ENCODE peak calls at places on chromosomes 13 and 19, in ten cellular contexts. J, C, R, U, E, B, K, Z, N and A are unnamed samples.
A peak's percentile ranks its signal among the peaks of the same experiment; 100 is the strongest.

GRCh38 chr13:30340367-30341184 is 33.2 kb upstream of the KATNAL1 start:
- DNase-seq in J (no peak), C (peak; percentile 61), R (no peak), U (peak; percentile 57), E (peak; percentile 82), B (no peak), K (no peak), Z (peak; percentile 24), N (peak; percentile 92), A (peak; percentile 98)

GRCh38 chr13:97515643-97516042 is 81.7 kb downstream of the RAP2A start:
- DNase-seq in J (no peak), C (no peak), R (no peak), U (no peak), E (no peak), B (no peak), K (no peak), Z (no peak), N (no peak), A (no peak)

GRCh38 chr13:50994651-50995050 is 85.1 kb downstream of the RNASEH2B start:
- DNase-seq in J (no peak), C (no peak), R (no peak), U (no peak), E (no peak), B (no peak), K (no peak), Z (no peak), N (no peak), A (no peak)

GRCh38 chr19:2618611-2619010 is 83.9 kb downstream of the GNG7 start:
- DNase-seq in J (peak; percentile 72), C (no peak), R (peak; percentile 53), U (no peak), E (no peak), B (no peak), K (peak; percentile 36), Z (peak; percentile 63), N (peak; percentile 65), A (peak; percentile 60)

GRCh38 chr19:57302020-57302465 is 18.2 kb upstream of the ZNF543 start:
- DNase-seq in J (no peak), C (peak; percentile 61), R (no peak), U (peak; percentile 58), E (peak; percentile 81), B (no peak), K (no peak), Z (peak; percentile 22), N (peak; percentile 96), A (peak; percentile 95)

GRCh38 chr19:47633516-47633915 is 24.6 kb downstream of the BICRA start:
- DNase-seq in J (no peak), C (no peak), R (no peak), U (no peak), E (no peak), B (peak; percentile 76), K (no peak), Z (peak; percentile 75), N (no peak), A (no peak)

GRCh38 chr13:100100115-100100879 is 11.4 kb downstream of the PCCA start:
- DNase-seq in J (no peak), C (no peak), R (no peak), U (no peak), E (peak; percentile 24), B (no peak), K (no peak), Z (peak; percentile 77), N (peak; percentile 64), A (peak; percentile 84)

GRCh38 chr13:110559986-110560385 is 1.5 kb downstream of the RAB20 start:
- DNase-seq in J (no peak), C (no peak), R (no peak), U (no peak), E (no peak), B (no peak), K (no peak), Z (no peak), N (no peak), A (no peak)

GRCh38 chr19:47587295-47587694 is 14.3 kb upstream of the ZNF541 start:
- DNase-seq in J (no peak), C (no peak), R (no peak), U (peak; percentile 60), E (no peak), B (no peak), K (no peak), Z (no peak), N (peak; percentile 77), A (peak; percentile 53)

GRCh38 chr13:35649162-35649561 is 172.7 kb upstream of the MAB21L1 start:
- DNase-seq in J (no peak), C (no peak), R (no peak), U (no peak), E (no peak), B (no peak), K (no peak), Z (no peak), N (peak; percentile 29), A (peak; percentile 37)

GRCh38 chr13:46553886-46554855 is 1.2 kb downstream of the LRCH1 start:
- DNase-seq in J (peak; percentile 66), C (peak; percentile 80), R (peak; percentile 71), U (peak; percentile 83), E (peak; percentile 84), B (peak; percentile 36), K (peak; percentile 66), Z (peak; percentile 65), N (peak; percentile 95), A (peak; percentile 92)

GRCh38 chr19:42514449-42514848 is 13.8 kb downstream of the CEACAM1 start:
- DNase-seq in J (no peak), C (no peak), R (no peak), U (no peak), E (no peak), B (no peak), K (no peak), Z (no peak), N (no peak), A (no peak)

GRCh38 chr19:17648786-17649185 is 39.4 kb downstream of the UNC13A start:
- DNase-seq in J (no peak), C (no peak), R (no peak), U (no peak), E (no peak), B (no peak), K (no peak), Z (no peak), N (no peak), A (no peak)

GRCh38 chr19:42343344-42344110 is 18.1 kb downstream of the MEGF8 start:
- DNase-seq in J (no peak), C (no peak), R (no peak), U (peak; percentile 28), E (no peak), B (no peak), K (no peak), Z (no peak), N (no peak), A (no peak)

GRCh38 chr13:53144826-53145225 is 116.2 kb downstream of the OLFM4 start:
- DNase-seq in J (no peak), C (no peak), R (no peak), U (no peak), E (no peak), B (no peak), K (no peak), Z (no peak), N (no peak), A (no peak)

GRCh38 chr13:80630685-80631121 is 289.8 kb upstream of the SPRY2 start:
- DNase-seq in J (no peak), C (no peak), R (no peak), U (no peak), E (no peak), B (no peak), K (no peak), Z (no peak), N (no peak), A (no peak)

GRCh38 chr13:110132178-110132975 is 174.6 kb downstream of the COL4A1 start:
- DNase-seq in J (no peak), C (no peak), R (no peak), U (no peak), E (no peak), B (peak; percentile 72), K (no peak), Z (no peak), N (no peak), A (peak; percentile 7)

GRCh38 chr19:12801466-12802266 is at the start of the genes PRDX2 and THSD8:
- DNase-seq in J (peak; percentile 74), C (peak; percentile 86), R (no peak), U (peak; percentile 79), E (peak; percentile 73), B (peak; percentile 95), K (peak; percentile 77), Z (peak; percentile 75), N (peak; percentile 69), A (peak; percentile 66)

GRCh38 chr13:58907347-58907746 is 1256.4 kb downstream of the DIAPH3 start:
- DNase-seq in J (no peak), C (no peak), R (no peak), U (no peak), E (no peak), B (no peak), K (no peak), Z (no peak), N (no peak), A (no peak)

GRCh38 chr19:17266975-17267788 is at the start of gene BABAM1:
- DNase-seq in J (peak; percentile 91), C (peak; percentile 98), R (peak; percentile 86), U (peak; percentile 100), E (peak; percentile 100), B (peak; percentile 97), K (peak; percentile 99), Z (peak; percentile 99), N (peak; percentile 99), A (peak; percentile 99)

GRCh38 chr13:20441879-20442278 is 83.8 kb downstream of the CRYL1 start:
- DNase-seq in J (no peak), C (no peak), R (no peak), U (peak; percentile 17), E (no peak), B (no peak), K (no peak), Z (no peak), N (no peak), A (no peak)

GRCh38 chr13:27276188-27276587 is 5.6 kb downstream of the RASL11A start:
- DNase-seq in J (no peak), C (peak; percentile 28), R (no peak), U (no peak), E (no peak), B (no peak), K (no peak), Z (no peak), N (no peak), A (peak; percentile 83)

GRCh38 chr13:93066187-93066586 is 160.4 kb upstream of the GPC6 start:
- DNase-seq in J (no peak), C (no peak), R (no peak), U (no peak), E (peak; percentile 7), B (no peak), K (no peak), Z (no peak), N (peak; percentile 61), A (peak; percentile 12)

GRCh38 chr13:112775791-112776279 is 86.0 kb downstream of the ATP11A start:
- DNase-seq in J (no peak), C (peak; percentile 32), R (no peak), U (peak; percentile 76), E (no peak), B (no peak), K (no peak), Z (no peak), N (no peak), A (no peak)

GRCh38 chr19:50909240-50910070 is 1.7 kb downstream of the KLK4 start:
- DNase-seq in J (peak; percentile 19), C (peak; percentile 98), R (no peak), U (peak; percentile 97), E (no peak), B (peak; percentile 7), K (peak; percentile 82), Z (peak; percentile 38), N (peak; percentile 45), A (peak; percentile 22)

GRCh38 chr13:51557875-51558604 is 26.2 kb upstream of the WDFY2 start:
- DNase-seq in J (no peak), C (no peak), R (no peak), U (no peak), E (peak; percentile 45), B (no peak), K (no peak), Z (no peak), N (peak; percentile 82), A (peak; percentile 87)

GRCh38 chr19:2477141-2477710 is 1.3 kb downstream of the GADD45B start:
- DNase-seq in J (peak; percentile 45), C (no peak), R (no peak), U (no peak), E (no peak), B (no peak), K (no peak), Z (peak; percentile 38), N (peak; percentile 48), A (peak; percentile 56)

GRCh38 chr13:113155982-113156655 is 2.3 kb upstream of the PROZ start:
- DNase-seq in J (no peak), C (no peak), R (no peak), U (no peak), E (no peak), B (no peak), K (no peak), Z (no peak), N (no peak), A (no peak)